ENCODE peak calls at places on chromosomes 4 and X, in six cellular contexts. One of them, this sample, is unnamed. For H3K4me1 and H3K36me3, the result is how much of the 10 kb centered on the place peaks cover.

GRCh38 chr4:118281611-118282442 is 71.0 kb downstream of the PRSS12 start:
- DNase-seq in psoas muscle: peak
- DNase-seq in mucosa of descending colon: no peak
- DNase-seq in GM23248: peak
- DNase-seq in HCT116: no peak
- DNase-seq in fibroblast of lung: peak
- DNase-seq in this sample: no peak

GRCh38 chrX:99750721-99751120 is 659.4 kb downstream of the PCDH19 start:
- DNase-seq in psoas muscle: no peak
- DNase-seq in mucosa of descending colon: no peak
- DNase-seq in GM23248: no peak
- DNase-seq in HCT116: no peak
- DNase-seq in fibroblast of lung: no peak
- DNase-seq in this sample: no peak

GRCh38 chr4:85298037-85298436 is 176.9 kb upstream of the ARHGAP24 start:
- DNase-seq in psoas muscle: no peak
- DNase-seq in mucosa of descending colon: no peak
- DNase-seq in GM23248: peak
- DNase-seq in HCT116: no peak
- DNase-seq in fibroblast of lung: no peak
- DNase-seq in this sample: no peak

GRCh38 chr4:89572224-89572858 is 264.6 kb downstream of the SNCA start:
- DNase-seq in psoas muscle: no peak
- DNase-seq in mucosa of descending colon: no peak
- DNase-seq in GM23248: no peak
- DNase-seq in HCT116: no peak
- DNase-seq in fibroblast of lung: no peak
- DNase-seq in this sample: no peak

GRCh38 chrX:13748486-13748885 is 13.9 kb downstream of the OFD1 start:
- DNase-seq in psoas muscle: no peak
- DNase-seq in mucosa of descending colon: no peak
- DNase-seq in GM23248: peak
- DNase-seq in HCT116: no peak
- DNase-seq in fibroblast of lung: no peak
- DNase-seq in this sample: no peak

GRCh38 chr4:109424093-109424818 is 9.4 kb upstream of the SEC24B start:
- DNase-seq in psoas muscle: no peak
- DNase-seq in mucosa of descending colon: no peak
- DNase-seq in GM23248: no peak
- DNase-seq in HCT116: no peak
- DNase-seq in fibroblast of lung: no peak
- DNase-seq in this sample: no peak

GRCh38 chr4:41517747-41518146 is 20.2 kb upstream of the LIMCH1 start:
- DNase-seq in psoas muscle: no peak
- DNase-seq in mucosa of descending colon: no peak
- DNase-seq in GM23248: no peak
- DNase-seq in HCT116: no peak
- DNase-seq in fibroblast of lung: no peak
- DNase-seq in this sample: no peak

GRCh38 chrX:109218761-109219160 is 263.1 kb downstream of the GUCY2F start:
- DNase-seq in psoas muscle: no peak
- DNase-seq in mucosa of descending colon: no peak
- DNase-seq in GM23248: no peak
- DNase-seq in HCT116: no peak
- DNase-seq in fibroblast of lung: no peak
- DNase-seq in this sample: no peak

GRCh38 chr4:140094701-140095420 is 59.1 kb downstream of the MAML3 start:
- DNase-seq in psoas muscle: peak
- DNase-seq in mucosa of descending colon: peak
- DNase-seq in GM23248: no peak
- DNase-seq in HCT116: no peak
- DNase-seq in fibroblast of lung: peak
- DNase-seq in this sample: no peak

GRCh38 chr4:37243722-37244582 is 591 bp upstream of the NWD2 start:
- DNase-seq in psoas muscle: no peak
- DNase-seq in mucosa of descending colon: peak
- DNase-seq in GM23248: no peak
- DNase-seq in HCT116: no peak
- DNase-seq in fibroblast of lung: no peak
- DNase-seq in this sample: no peak

GRCh38 chr4:78938474-78938867 is 767 bp downstream of the PAQR3 start:
- DNase-seq in psoas muscle: no peak
- DNase-seq in mucosa of descending colon: no peak
- DNase-seq in GM23248: peak
- DNase-seq in HCT116: no peak
- DNase-seq in fibroblast of lung: no peak
- DNase-seq in this sample: no peak

GRCh38 chrX:39945709-39946108 is 152.0 kb downstream of the BCOR start:
- DNase-seq in psoas muscle: no peak
- DNase-seq in mucosa of descending colon: no peak
- DNase-seq in GM23248: no peak
- DNase-seq in HCT116: no peak
- DNase-seq in fibroblast of lung: no peak
- DNase-seq in this sample: no peak

GRCh38 chr4:7154351-7154981 is 37.9 kb upstream of the SORCS2 start:
- DNase-seq in psoas muscle: peak
- DNase-seq in mucosa of descending colon: no peak
- DNase-seq in GM23248: no peak
- DNase-seq in HCT116: no peak
- DNase-seq in fibroblast of lung: no peak
- DNase-seq in this sample: no peak

GRCh38 chr4:109945056-109945455 is 32.4 kb downstream of the EGF start:
- DNase-seq in psoas muscle: peak
- DNase-seq in mucosa of descending colon: no peak
- DNase-seq in GM23248: peak
- DNase-seq in HCT116: no peak
- DNase-seq in fibroblast of lung: no peak
- DNase-seq in this sample: no peak

GRCh38 chr4:53122280-53123116 is 243.4 kb downstream of the SCFD2 start:
- DNase-seq in psoas muscle: no peak
- DNase-seq in mucosa of descending colon: no peak
- DNase-seq in GM23248: no peak
- DNase-seq in HCT116: no peak
- DNase-seq in fibroblast of lung: no peak
- DNase-seq in this sample: no peak
- H3K4me1 ChIP-seq in psoas muscle: under half
- H3K4me1 ChIP-seq in mucosa of descending colon: under half
- H3K4me1 ChIP-seq in GM23248: under half
- H3K4me1 ChIP-seq in HCT116: under half
- H3K4me1 ChIP-seq in fibroblast of lung: under half
- H3K4me1 ChIP-seq in this sample: under half

GRCh38 chr4:13592220-13592619 is 35.3 kb downstream of the BOD1L1 start:
- DNase-seq in psoas muscle: no peak
- DNase-seq in mucosa of descending colon: no peak
- DNase-seq in GM23248: no peak
- DNase-seq in HCT116: no peak
- DNase-seq in fibroblast of lung: no peak
- DNase-seq in this sample: no peak

GRCh38 chr4:13588954-13589353 is 38.6 kb downstream of the BOD1L1 start:
- DNase-seq in psoas muscle: no peak
- DNase-seq in mucosa of descending colon: no peak
- DNase-seq in GM23248: no peak
- DNase-seq in HCT116: no peak
- DNase-seq in fibroblast of lung: no peak
- DNase-seq in this sample: no peak

GRCh38 chr4:13590766-13591165 is 36.8 kb downstream of the BOD1L1 start:
- DNase-seq in psoas muscle: no peak
- DNase-seq in mucosa of descending colon: no peak
- DNase-seq in GM23248: no peak
- DNase-seq in HCT116: no peak
- DNase-seq in fibroblast of lung: no peak
- DNase-seq in this sample: no peak
- H3K36me3 ChIP-seq in psoas muscle: under half
- H3K36me3 ChIP-seq in mucosa of descending colon: under half
- H3K36me3 ChIP-seq in GM23248: half or more
- H3K36me3 ChIP-seq in HCT116: under half
- H3K36me3 ChIP-seq in fibroblast of lung: under half
- H3K36me3 ChIP-seq in this sample: under half

DNA sequence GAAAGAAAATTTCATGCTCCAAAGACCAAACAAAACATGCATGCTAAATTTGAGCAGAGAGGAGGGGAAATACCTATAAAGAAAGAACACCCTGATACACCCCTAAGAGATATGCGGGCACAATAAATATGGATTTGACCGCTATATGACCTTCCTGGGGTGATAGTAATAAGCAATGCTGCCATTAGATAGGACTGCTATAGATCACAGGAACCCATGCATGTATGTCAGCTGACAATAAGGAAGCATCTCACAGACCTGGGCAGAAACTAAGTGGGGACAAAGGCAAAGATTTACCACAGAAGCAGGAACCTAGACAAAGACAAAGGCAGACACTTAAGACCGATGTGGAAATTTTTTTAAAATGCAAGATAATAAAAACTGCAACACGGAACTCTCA is 21.3 kb downstream of the ZNF721 start:
- DNase-seq in psoas muscle: no peak
- DNase-seq in mucosa of descending colon: no peak
- DNase-seq in GM23248: no peak
- DNase-seq in HCT116: no peak
- DNase-seq in fibroblast of lung: no peak
- DNase-seq in this sample: no peak
- H3K4me1 ChIP-seq in psoas muscle: under half
- H3K4me1 ChIP-seq in mucosa of descending colon: under half
- H3K4me1 ChIP-seq in GM23248: under half
- H3K4me1 ChIP-seq in HCT116: under half
- H3K4me1 ChIP-seq in fibroblast of lung: under half
- H3K4me1 ChIP-seq in this sample: under half

DNA sequence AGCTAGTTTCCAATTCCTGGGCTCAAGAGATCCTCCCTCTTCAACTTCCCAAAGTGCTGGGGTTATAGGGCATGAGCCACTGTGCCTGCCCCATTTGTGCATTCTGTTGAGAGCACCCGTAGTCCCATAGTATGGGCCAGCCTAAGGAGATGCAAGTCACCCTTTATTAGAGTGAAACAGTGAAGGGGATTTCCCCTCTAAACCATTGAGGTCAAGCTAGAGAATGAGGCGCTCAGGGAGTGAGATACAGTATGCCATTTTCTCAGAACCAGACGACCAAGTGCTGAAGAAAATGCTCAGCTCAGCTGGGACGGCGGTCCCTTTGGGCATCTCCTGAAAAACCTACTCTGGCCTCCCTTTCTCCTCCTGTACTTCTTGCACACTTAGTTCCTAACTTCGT is 18.7 kb downstream of the RNF4 start:
- DNase-seq in psoas muscle: no peak
- DNase-seq in mucosa of descending colon: no peak
- DNase-seq in GM23248: no peak
- DNase-seq in HCT116: no peak
- DNase-seq in fibroblast of lung: no peak
- DNase-seq in this sample: no peak
- H3K36me3 ChIP-seq in psoas muscle: under half
- H3K36me3 ChIP-seq in mucosa of descending colon: under half
- H3K36me3 ChIP-seq in GM23248: under half
- H3K36me3 ChIP-seq in HCT116: under half
- H3K36me3 ChIP-seq in fibroblast of lung: under half
- H3K36me3 ChIP-seq in this sample: under half

GRCh38 chr4:88178633-88179231 is 20.3 kb upstream of the ABCG2 start:
- DNase-seq in psoas muscle: no peak
- DNase-seq in mucosa of descending colon: no peak
- DNase-seq in GM23248: no peak
- DNase-seq in HCT116: no peak
- DNase-seq in fibroblast of lung: no peak
- DNase-seq in this sample: no peak
- H3K4me1 ChIP-seq in psoas muscle: under half
- H3K4me1 ChIP-seq in mucosa of descending colon: under half
- H3K4me1 ChIP-seq in GM23248: under half
- H3K4me1 ChIP-seq in HCT116: under half
- H3K4me1 ChIP-seq in fibroblast of lung: under half
- H3K4me1 ChIP-seq in this sample: under half

GRCh38 chr4:122824616-122825015 is 2.0 kb upstream of the FGF2 start:
- DNase-seq in psoas muscle: no peak
- DNase-seq in mucosa of descending colon: no peak
- DNase-seq in GM23248: peak
- DNase-seq in HCT116: no peak
- DNase-seq in fibroblast of lung: no peak
- DNase-seq in this sample: no peak

GRCh38 chr4:122821097-122821496 is 5.5 kb upstream of the FGF2 start:
- DNase-seq in psoas muscle: no peak
- DNase-seq in mucosa of descending colon: no peak
- DNase-seq in GM23248: no peak
- DNase-seq in HCT116: no peak
- DNase-seq in fibroblast of lung: peak
- DNase-seq in this sample: no peak

GRCh38 chr4:122826000-122826595 is 533 bp upstream of the FGF2 start:
- DNase-seq in psoas muscle: no peak
- DNase-seq in mucosa of descending colon: no peak
- DNase-seq in GM23248: peak
- DNase-seq in HCT116: no peak
- DNase-seq in fibroblast of lung: peak
- DNase-seq in this sample: no peak

GRCh38 chr4:122822466-122822865 is 4.2 kb upstream of the FGF2 start:
- DNase-seq in psoas muscle: no peak
- DNase-seq in mucosa of descending colon: no peak
- DNase-seq in GM23248: no peak
- DNase-seq in HCT116: no peak
- DNase-seq in fibroblast of lung: no peak
- DNase-seq in this sample: no peak

DNA sequence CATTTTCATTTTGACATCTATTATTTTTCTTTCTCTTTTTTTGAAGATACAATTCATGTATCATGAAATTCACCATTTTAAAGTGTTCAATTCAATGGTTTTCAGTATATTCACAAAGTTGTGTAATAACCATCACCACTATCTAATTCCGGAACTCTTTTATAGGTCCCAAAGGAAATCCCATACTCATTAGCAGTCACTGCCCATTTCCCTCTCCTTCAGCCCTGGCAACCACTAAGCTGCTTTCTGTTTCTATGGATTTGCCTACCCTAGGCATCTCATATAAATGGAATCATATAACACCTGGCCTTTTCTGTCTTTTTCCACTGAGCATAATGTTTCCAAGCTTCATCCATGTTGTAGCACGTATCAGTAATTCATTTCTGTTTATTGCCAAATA is 3.2 kb upstream of the FGF2 start:
- DNase-seq in psoas muscle: no peak
- DNase-seq in mucosa of descending colon: no peak
- DNase-seq in GM23248: peak
- DNase-seq in HCT116: no peak
- DNase-seq in fibroblast of lung: no peak
- DNase-seq in this sample: no peak
- H3K36me3 ChIP-seq in psoas muscle: under half
- H3K36me3 ChIP-seq in mucosa of descending colon: under half
- H3K36me3 ChIP-seq in GM23248: under half
- H3K36me3 ChIP-seq in HCT116: under half
- H3K36me3 ChIP-seq in fibroblast of lung: under half
- H3K36me3 ChIP-seq in this sample: under half

DNA sequence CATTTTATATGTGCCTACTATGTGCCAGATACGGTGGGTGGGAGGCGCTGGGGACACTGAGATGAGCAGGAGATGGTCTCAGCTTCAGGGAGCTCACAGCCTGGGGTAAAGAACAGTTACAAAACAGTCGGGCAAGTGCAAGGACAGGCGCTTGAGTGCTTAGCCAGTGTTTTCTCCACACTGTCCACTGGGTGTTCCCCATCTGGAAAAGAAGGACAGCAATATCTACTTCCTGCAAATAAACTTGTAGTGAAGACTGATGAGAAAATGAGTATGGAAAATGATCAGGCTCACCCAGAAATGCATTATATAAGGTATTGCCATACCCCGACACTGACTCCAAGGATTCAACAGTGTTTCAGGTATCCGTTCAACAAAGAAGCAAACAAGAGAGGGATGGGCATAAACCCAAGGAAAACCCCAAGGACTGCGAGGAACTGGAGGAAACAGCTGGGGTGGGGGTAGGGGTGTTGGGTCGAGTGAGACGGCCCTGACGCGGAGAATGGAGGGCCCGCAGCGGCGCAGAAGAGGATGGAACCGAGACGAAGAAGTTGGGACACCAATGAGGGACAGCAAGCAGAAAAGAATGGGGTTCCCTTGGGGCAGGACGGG is 805 bp downstream of the TMEM185A start:
- DNase-seq in psoas muscle: no peak
- DNase-seq in mucosa of descending colon: no peak
- DNase-seq in GM23248: peak
- DNase-seq in HCT116: no peak
- DNase-seq in fibroblast of lung: peak
- DNase-seq in this sample: no peak
- H3K4me1 ChIP-seq in psoas muscle: under half
- H3K4me1 ChIP-seq in mucosa of descending colon: under half
- H3K4me1 ChIP-seq in GM23248: under half
- H3K4me1 ChIP-seq in HCT116: under half
- H3K4me1 ChIP-seq in fibroblast of lung: under half
- H3K4me1 ChIP-seq in this sample: under half

This sample was measured in thoracic aorta.